ENCODE peak calls at places on chromosomes 7 and 10, in four cellular contexts. A is ovary, P is IMR-90, I is heart right ventricle. V is an unnamed sample. For H3K4me1, the result is how much of the 10 kb centered on the place peaks cover.

GRCh38 chr10:75935650-75936400 is 504.4 kb downstream of the LRMDA start:
- DNase-seq in A (no peak), P (no peak), I (no peak), V (no peak)

GRCh38 chr10:349081-349480 is 213.8 kb downstream of the ZMYND11 start:
- DNase-seq in A (no peak), P (no peak), I (no peak), V (no peak)

GRCh38 chr10:97818572-97818971 is 31.1 kb upstream of the GOLGA7B start:
- DNase-seq in A (no peak), P (no peak), I (no peak), V (no peak)

GRCh38 chr7:49264530-49264929 is 340.2 kb downstream of the CDC14C start:
- DNase-seq in A (no peak), P (no peak), I (no peak), V (no peak)

GRCh38 chr7:155449008-155449879 is 8.7 kb upstream of the EN2 start:
- DNase-seq in A (no peak), P (no peak), I (no peak), V (no peak)

GRCh38 chr10:86357041-86357440 is 9.6 kb downstream of the GRID1 start:
- DNase-seq in A (no peak), P (no peak), I (no peak), V (no peak)

GRCh38 chr7:28145931-28146330 is 34.7 kb downstream of the JAZF1 start:
- DNase-seq in A (no peak), P (no peak), I (no peak), V (no peak)

GRCh38 chr10:96380821-96381220 is 22.0 kb upstream of the OPALIN start:
- DNase-seq in A (no peak), P (no peak), I (no peak), V (no peak)

GRCh38 chr7:50849991-50850390 is 67.3 kb upstream of the GRB10 start:
- DNase-seq in A (no peak), P (no peak), I (no peak), V (no peak)

GRCh38 chr10:117987242-117987909 is 59.4 kb downstream of the RAB11FIP2 start:
- DNase-seq in A (no peak), P (peak), I (no peak), V (no peak)

GRCh38 chr10:28393956-28394568 is 91.2 kb upstream of the MPP7 start:
- DNase-seq in A (peak), P (peak), I (peak), V (peak)

GRCh38 chr7:15625456-15625855 is 61.0 kb downstream of the MEOX2 start:
- DNase-seq in A (no peak), P (no peak), I (no peak), V (no peak)

GRCh38 chr7:156101355-156101754 is 289.1 kb upstream of the SHH start:
- DNase-seq in A (no peak), P (no peak), I (no peak), V (no peak)

GRCh38 chr10:19876570-19876969 is 60.3 kb downstream of the PLXDC2 start:
- DNase-seq in A (no peak), P (no peak), I (no peak), V (no peak)

GRCh38 chr7:139695616-139696015 is 82.2 kb downstream of the HIPK2 start:
- DNase-seq in A (no peak), P (no peak), I (no peak), V (no peak)

GRCh38 chr10:116974442-116975005 is 30.5 kb downstream of the SHTN1 start:
- DNase-seq in A (no peak), P (peak), I (no peak), V (no peak)

GRCh38 chr7:100575206-100575631 is 1.5 kb upstream of the SAP25 start:
- DNase-seq in A (no peak), P (no peak), I (no peak), V (no peak)

GRCh38 chr10:116888380-116889055 is 39.2 kb downstream of the ENO4 start:
- DNase-seq in A (no peak), P (peak), I (peak), V (peak)

GRCh38 chr7:130356121-130356759 is 11.6 kb downstream of the CPA5 start:
- DNase-seq in A (peak), P (peak), I (peak), V (no peak)

GRCh38 chr10:103498936-103499638 is 5.6 kb downstream of the NEURL1 start:
- DNase-seq in A (no peak), P (no peak), I (no peak), V (no peak)

GRCh38 chr10:91163269-91163708 is 57.2 kb upstream of the PCGF5 start:
- DNase-seq in A (peak), P (peak), I (peak), V (peak)

GRCh38 chr7:91912500-91912899 is 28.2 kb upstream of the AKAP9 start:
- DNase-seq in A (no peak), P (peak), I (no peak), V (no peak)

GRCh38 chr7:132368246-132368900 is 207.9 kb downstream of the PLXNA4 start:
- DNase-seq in A (no peak), P (no peak), I (no peak), V (no peak)

GRCh38 chr10:97061423-97061822 is 124.3 kb downstream of the SLIT1 start:
- DNase-seq in A (no peak), P (no peak), I (no peak), V (no peak)

GRCh38 chr7:29684787-29685650 is 121.3 kb upstream of the WIPF3 start:
- DNase-seq in A (peak), P (peak), I (peak), V (peak)

DNA sequence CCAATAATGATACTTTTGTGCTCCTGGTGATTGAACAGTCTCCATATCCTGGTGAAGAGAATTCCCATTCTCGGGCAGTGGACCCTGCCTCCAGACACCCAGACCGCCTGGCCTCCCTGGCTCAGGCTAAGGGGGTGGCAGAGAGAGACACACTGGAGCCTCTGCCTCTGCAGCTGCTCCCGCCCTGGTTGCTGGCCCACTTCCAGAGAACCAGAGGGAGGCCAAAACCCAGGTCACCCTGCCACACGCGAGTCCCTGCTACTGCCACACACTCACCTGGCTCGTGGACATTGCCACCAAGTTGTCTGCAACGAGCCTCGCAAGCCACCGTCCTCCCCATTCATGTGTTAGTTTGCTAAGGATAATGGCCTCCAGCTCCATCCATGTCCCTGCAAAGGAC is 221.8 kb downstream of the HPSE2 start:
- DNase-seq in A (no peak), P (no peak), I (no peak), V (no peak)
- H3K27ac ChIP-seq in A (no peak), P (no peak), I (no peak), V (no peak)

GRCh38 chr10:79342811-79343541 is 4.3 kb upstream of the PPIF start:
- DNase-seq in A (no peak), P (peak), I (no peak), V (peak)

GRCh38 chr10:79339266-79339665 is 8.0 kb upstream of the PPIF start:
- DNase-seq in A (no peak), P (no peak), I (no peak), V (no peak)

GRCh38 chr10:79344502-79345195 is 2.6 kb upstream of the PPIF start:
- DNase-seq in A (no peak), P (no peak), I (no peak), V (no peak)

GRCh38 chr10:79340646-79341244 is 6.5 kb upstream of the PPIF start:
- DNase-seq in A (no peak), P (no peak), I (no peak), V (no peak)

DNA sequence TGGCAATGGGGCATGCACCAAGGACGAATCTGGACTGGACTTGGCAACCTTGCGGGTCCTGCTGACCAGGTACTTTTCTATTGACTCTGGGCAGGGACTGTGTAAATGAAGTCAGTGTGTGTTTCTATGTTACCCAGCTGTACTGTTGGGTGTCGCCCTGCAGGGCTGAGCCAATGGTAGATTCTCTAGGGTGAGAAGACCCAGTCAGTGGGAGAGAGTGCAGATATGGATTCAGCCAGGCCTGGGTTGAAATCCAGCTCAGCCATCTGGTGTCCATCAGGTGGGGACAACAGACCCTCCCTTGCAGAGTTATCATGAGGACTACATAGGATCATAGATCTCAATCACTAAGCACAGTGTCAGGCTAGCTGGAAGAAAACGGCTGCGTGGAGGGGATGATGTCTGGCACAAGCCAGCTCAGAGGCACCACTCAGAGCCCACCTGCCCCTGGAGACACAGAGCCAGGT is 4.9 kb upstream of the PPIF start:
- DNase-seq in A (no peak), P (no peak), I (no peak), V (no peak)
- H3K4me1 ChIP-seq in A (under half), P (under half), I (under half), V (under half)

GRCh38 chr10:5498791-5499492 is 428 bp downstream of the CALML5 start:
- DNase-seq in A (no peak), P (no peak), I (no peak), V (peak)
- H3K4me3 ChIP-seq in A (no peak), P (no peak), I (no peak), V (no peak)

GRCh38 chr10:88934900-88935672 is 17.5 kb downstream of the ACTA2 start:
- DNase-seq in A (peak), P (peak), I (peak), V (peak)
- H3K27ac ChIP-seq in A (no peak), P (peak), I (peak), V (peak)

DNA sequence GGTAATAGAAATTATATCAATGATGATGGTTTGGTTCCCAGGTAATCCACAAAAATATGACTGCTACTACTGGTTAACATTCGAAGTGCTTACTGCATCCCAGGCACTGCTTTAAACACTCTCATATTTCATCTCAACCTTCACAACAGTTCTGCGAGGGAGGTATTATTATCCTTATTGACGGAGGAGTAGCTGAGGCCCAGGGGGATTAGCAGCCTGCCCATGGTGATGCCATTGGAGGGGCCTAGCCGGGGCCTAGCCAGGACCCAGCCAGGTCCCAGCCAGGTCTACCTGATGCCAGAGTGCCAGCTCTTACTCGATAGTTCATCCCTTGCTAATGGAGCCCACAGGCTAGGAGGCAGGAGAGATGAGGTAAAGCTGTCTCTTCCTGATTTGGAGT is 217.1 kb downstream of the FAM107B start:
- DNase-seq in A (no peak), P (no peak), I (no peak), V (no peak)
- H3K4me1 ChIP-seq in A (under half), P (under half), I (under half), V (under half)

DNA sequence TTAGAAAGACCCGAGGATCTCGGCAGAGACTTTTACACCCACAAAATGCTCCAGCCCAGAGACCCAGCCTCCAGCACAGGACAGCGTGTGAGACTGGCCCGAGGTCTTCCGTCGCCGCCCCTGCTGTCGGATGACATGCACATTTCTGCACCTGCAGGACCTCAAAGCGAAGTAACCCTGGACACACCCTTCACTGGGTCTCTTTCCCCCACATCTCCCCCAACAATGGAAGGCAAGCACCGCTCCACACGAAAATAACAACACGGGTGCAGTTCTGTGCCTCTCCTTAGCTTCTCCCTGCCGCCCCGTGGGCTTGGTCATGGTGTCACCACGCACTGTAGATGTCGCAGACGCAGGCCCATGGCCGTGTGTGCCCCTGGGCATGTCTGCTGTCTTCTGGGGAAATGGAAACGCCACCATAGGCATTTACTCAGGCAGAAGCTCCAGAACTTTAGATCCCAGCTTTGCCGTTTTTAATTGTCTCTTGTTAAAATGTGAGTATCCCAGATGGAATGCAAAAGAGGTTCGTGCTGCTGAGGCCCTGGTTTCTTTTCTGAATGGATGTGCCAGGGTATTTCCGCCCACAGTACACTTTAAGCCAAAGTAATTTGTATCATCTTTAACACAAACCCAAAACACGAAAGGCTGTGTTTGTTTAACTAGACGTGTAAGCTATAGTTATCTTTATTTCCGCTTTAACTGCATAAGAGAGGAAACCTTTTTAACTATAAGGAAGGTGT is 237.9 kb downstream of the MGMT start:
- DNase-seq in A (no peak), P (peak), I (no peak), V (no peak)
- H3K4me3 ChIP-seq in A (no peak), P (no peak), I (no peak), V (no peak)

GRCh38 chr7:127912901-127913300 is 118.3 kb downstream of the LRRC4 start:
- DNase-seq in A (no peak), P (no peak), I (no peak), V (no peak)
- H3K27ac ChIP-seq in A (no peak), P (no peak), I (no peak), V (no peak)

GRCh38 chr7:127895814-127896280 is 135.4 kb downstream of the LRRC4 start:
- DNase-seq in A (no peak), P (no peak), I (no peak), V (no peak)

GRCh38 chr7:127897704-127898454 is 133.4 kb downstream of the LRRC4 start:
- DNase-seq in A (no peak), P (peak), I (no peak), V (no peak)

GRCh38 chr7:127896683-127897082 is 134.6 kb downstream of the LRRC4 start:
- DNase-seq in A (no peak), P (no peak), I (no peak), V (no peak)

GRCh38 chr7:127893547-127893946 is 137.7 kb downstream of the LRRC4 start:
- DNase-seq in A (no peak), P (no peak), I (no peak), V (no peak)

GRCh38 chr7:127895360-127895759 is 135.9 kb downstream of the LRRC4 start:
- DNase-seq in A (no peak), P (no peak), I (no peak), V (no peak)
- H3K4me1 ChIP-seq in A (under half), P (under half), I (under half), V (under half)